ENCODE peak calls at places on chromosomes 11 and 22, in five cellular contexts. K is transverse colon; U is effector memory CD4-positive, alpha-beta T cell; H is SJSA1; O is endothelial cell of umbilical vein. G is an unnamed sample.

GRCh38 chr11:83427943-83428342 is 141.8 kb upstream of the CCDC90B start:
- DNase-seq in O (no peak), K (no peak), U (no peak), H (no peak), G (no peak)

GRCh38 chr11:129278586-129279319 is 86.6 kb upstream of the ARHGAP32 start:
- DNase-seq in K (peak; percentile 12), U (no peak), O (no peak), H (no peak), G (no peak)

GRCh38 chr11:67247946-67248550 is 18.2 kb upstream of the GRK2 start:
- DNase-seq in H (no peak), O (no peak), U (no peak), K (no peak), G (no peak)

GRCh38 chr11:114678125-114679036 is at the start of gene NXPE2:
- DNase-seq in H (peak; percentile 62), K (peak; percentile 76), O (no peak), U (no peak), G (no peak)

GRCh38 chr11:59267196-59267595 is 54.5 kb upstream of the MPEG1 start:
- DNase-seq in K (no peak), H (no peak), U (no peak), O (no peak), G (no peak)

GRCh38 chr22:50192056-50192824 is 6.5 kb downstream of the TRABD start:
- DNase-seq in O (no peak), K (no peak), H (no peak), U (no peak), G (peak; percentile 39)

GRCh38 chr11:15905334-15905733 is 451.0 kb downstream of the SOX6 start:
- DNase-seq in U (no peak), K (no peak), O (no peak), H (no peak), G (peak; percentile 76)

GRCh38 chr22:46389081-46389480 is 53.6 kb downstream of the TRMU start:
- DNase-seq in O (no peak), H (no peak), K (no peak), U (no peak), G (no peak)

GRCh38 chr11:109486129-109486528 is 64.1 kb downstream of the C11orf87 start:
- DNase-seq in U (no peak), H (no peak), K (no peak), O (no peak), G (no peak)

GRCh38 chr22:27580311-27580897 is 221.2 kb downstream of the MN1 start:
- DNase-seq in O (peak; percentile 18), H (no peak), K (no peak), U (no peak), G (no peak)

GRCh38 chr11:43735931-43736330 is 55.4 kb downstream of the HSD17B12 start:
- DNase-seq in K (no peak), O (no peak), U (no peak), H (no peak), G (no peak)
- H3K4me1 ChIP-seq in K (peaks cover 6% of the 10 kb centered on the region), O (no peaks in the 10 kb centered on the region), U (no peaks in the 10 kb centered on the region), H (peaks cover 30% of the 10 kb centered on the region), G (peaks cover 20% of the 10 kb centered on the region)

GRCh38 chr22:45337536-45337935 is 27.8 kb downstream of the FAM118A start:
- DNase-seq in H (no peak), O (no peak), U (no peak), K (no peak), G (no peak)
- H3K36me3 ChIP-seq in H (peaks cover 75% of the 10 kb centered on the region), O (peaks cover 3% of the 10 kb centered on the region), U (peaks cover 62% of the 10 kb centered on the region), K (peaks cover 32% of the 10 kb centered on the region), G (peaks cover 87% of the 10 kb centered on the region)

DNA sequence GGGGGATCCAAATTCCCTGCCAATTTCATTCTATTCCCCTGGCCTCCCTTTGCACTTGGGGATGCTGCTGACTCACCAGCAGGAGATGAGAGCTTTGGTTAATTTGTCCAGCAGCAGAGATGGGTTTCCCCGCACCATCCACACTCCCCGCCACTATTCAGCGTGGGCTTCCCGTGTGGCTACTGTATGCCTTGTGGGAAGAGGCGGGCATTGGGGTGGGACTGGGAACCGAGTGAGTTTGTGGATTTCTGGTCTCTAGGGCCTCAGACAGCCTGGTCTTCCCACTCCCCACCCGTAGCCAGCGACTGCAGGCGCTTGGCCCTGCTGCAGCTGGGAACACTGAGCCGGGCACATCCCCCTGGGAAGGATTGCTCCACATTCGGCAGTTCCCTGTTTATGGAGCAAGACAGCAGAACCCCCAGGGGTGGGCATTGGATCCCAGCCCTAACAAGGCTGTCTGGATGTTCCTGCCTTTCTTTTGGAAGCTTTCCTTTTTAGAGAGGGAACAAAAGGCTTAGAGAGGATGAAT is 23.4 kb downstream of the KIAA1671 start:
- DNase-seq in U (no peak), K (no peak), O (no peak), H (no peak), G (no peak)
- H3K4me3 ChIP-seq in U (no peak overlapping the region), K (no peak overlapping the region), O (no peak overlapping the region), H (no peak overlapping the region), G (no peak overlapping the region)

DNA sequence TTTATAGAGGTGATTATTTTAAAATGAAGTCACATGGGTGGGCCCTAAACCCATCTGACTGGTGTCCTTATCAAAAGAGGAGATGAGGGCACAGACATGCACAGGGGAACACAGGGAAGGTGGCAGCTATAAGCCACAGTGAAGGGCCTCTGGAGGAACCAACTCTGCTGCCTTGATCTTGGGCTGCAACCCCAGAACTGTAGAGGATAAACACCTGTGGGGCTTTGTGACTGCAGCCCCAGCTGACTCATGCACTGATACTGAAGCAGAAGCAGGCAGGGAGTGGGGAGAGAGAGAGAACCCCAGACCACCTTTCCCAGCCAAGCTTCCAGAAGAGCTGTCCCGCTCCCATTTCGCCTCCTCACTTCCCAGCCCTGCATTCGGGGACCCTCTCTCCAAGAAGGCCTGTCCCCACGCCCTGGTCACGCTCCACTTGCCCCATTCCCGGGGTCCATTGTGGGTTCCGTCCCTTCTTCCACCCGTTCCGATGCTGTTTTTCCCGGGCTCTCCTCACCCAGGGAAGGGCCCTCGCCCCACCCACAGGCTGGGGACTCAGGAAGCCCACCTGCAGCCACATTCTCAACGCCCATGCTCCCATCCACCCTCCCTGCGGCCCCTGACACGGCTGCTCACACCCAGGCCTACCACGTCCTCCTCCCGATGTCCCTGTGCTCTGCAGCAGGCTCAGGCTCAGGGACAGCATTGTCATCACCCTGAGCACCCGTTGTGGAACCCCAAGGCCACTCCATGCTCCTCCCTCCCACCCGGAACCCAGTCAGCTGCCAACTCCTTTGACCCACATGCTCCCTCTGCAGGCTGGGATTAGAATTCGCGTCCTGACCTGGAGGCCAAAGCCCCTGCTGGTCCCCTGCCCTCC is 90.8 kb upstream of the SHANK2 start:
- DNase-seq in K (peak; percentile 38), H (peak; percentile 29), O (no peak), U (no peak), G (peak; percentile 58)
- H3K4me1 ChIP-seq in K (no peaks in the 10 kb centered on the region), H (peaks cover 56% of the 10 kb centered on the region), O (no peaks in the 10 kb centered on the region), U (no peaks in the 10 kb centered on the region), G (no peaks in the 10 kb centered on the region)

GRCh38 chr11:133907841-133908241 is 48.9 kb downstream of the IGSF9B start:
- DNase-seq in U (no peak), O (no peak), K (no peak), H (no peak), G (no peak)
- H3K36me3 ChIP-seq in U (peaks cover 35% of the 10 kb centered on the region), O (no peaks in the 10 kb centered on the region), K (no peaks in the 10 kb centered on the region), H (no peaks in the 10 kb centered on the region), G (peaks cover 87% of the 10 kb centered on the region)

GRCh38 chr11:69009441-69010211 is 3.4 kb downstream of the MRGPRF start:
- DNase-seq in K (no peak), U (no peak), O (no peak), H (peak; percentile 98), G (no peak)
- H3K4me3 ChIP-seq in K (no peak overlapping the region), U (no peak overlapping the region), O (no peak overlapping the region), H (peak overlapping the region; percentile 1), G (peak overlapping the region; percentile 61)

GRCh38 chr11:122099345-122100045 is 16.5 kb downstream of the BLID start:
- DNase-seq in H (peak; percentile 54), O (peak; percentile 73), K (no peak), U (no peak), G (no peak)
- H3K4me1 ChIP-seq in H (peaks cover 35% of the 10 kb centered on the region), O (peaks cover 63% of the 10 kb centered on the region), K (no peaks in the 10 kb centered on the region), U (no peaks in the 10 kb centered on the region), G (peaks cover 9% of the 10 kb centered on the region)

GRCh38 chr11:62141111-62142042 is 17.6 kb downstream of the INCENP start:
- DNase-seq in U (no peak), H (no peak), O (no peak), K (no peak), G (peak; percentile 17)
- H3K36me3 ChIP-seq in U (peaks cover 34% of the 10 kb centered on the region), H (peaks cover 100% of the 10 kb centered on the region), O (peaks cover 29% of the 10 kb centered on the region), K (peaks cover 17% of the 10 kb centered on the region), G (peaks cover 56% of the 10 kb centered on the region)

GRCh38 chr22:40256501-40256900 is 78.8 kb downstream of the TNRC6B start:
- DNase-seq in O (no peak), U (no peak), H (no peak), K (no peak), G (no peak)

GRCh38 chr22:40261783-40262182 is 84.1 kb downstream of the TNRC6B start:
- DNase-seq in K (no peak), U (no peak), H (no peak), O (no peak), G (no peak)

GRCh38 chr22:40258463-40259046 is 80.8 kb downstream of the TNRC6B start:
- DNase-seq in H (no peak), O (peak; percentile 49), U (no peak), K (no peak), G (no peak)

GRCh38 chr22:40263191-40263590 is 83.1 kb upstream of the ADSL start:
- DNase-seq in H (no peak), U (no peak), O (peak; percentile 80), K (no peak), G (peak; percentile 46)

GRCh38 chr22:40257979-40258378 is 80.3 kb downstream of the TNRC6B start:
- DNase-seq in K (no peak), U (no peak), O (no peak), H (no peak), G (no peak)
- H3K4me3 ChIP-seq in K (no peak overlapping the region), U (no peak overlapping the region), O (no peak overlapping the region), H (no peak overlapping the region), G (no peak overlapping the region)

DNA sequence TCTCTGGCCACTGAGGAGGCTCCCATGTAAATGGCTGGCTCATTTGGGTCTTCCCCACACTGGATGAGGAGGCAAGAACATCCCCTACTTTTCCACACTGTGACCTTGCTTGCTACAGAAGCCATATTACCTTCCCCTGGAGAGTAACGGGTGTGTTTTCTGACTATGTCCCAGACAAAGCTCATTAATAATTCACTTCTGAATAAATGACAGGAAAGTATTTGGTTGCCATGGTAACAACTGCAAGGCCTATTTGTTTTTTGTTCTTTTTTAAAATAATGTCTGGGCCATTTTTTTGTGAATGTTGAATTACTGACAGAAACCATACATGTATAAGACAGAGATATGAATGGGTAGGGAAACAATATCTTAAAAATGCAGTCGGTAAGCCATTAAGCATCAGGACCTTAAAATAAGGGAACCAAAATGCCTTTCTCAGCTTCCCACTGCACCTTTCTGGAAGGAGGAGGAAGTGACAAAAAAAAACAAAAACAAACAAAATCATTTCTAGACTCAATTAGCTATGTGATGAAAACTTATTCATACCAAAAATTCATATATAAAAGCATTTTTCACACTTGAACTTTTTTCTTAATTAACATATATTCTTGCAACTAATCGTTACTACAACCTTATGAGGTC is 31.9 kb downstream of the SLC1A2 start:
- DNase-seq in K (no peak), H (no peak), O (no peak), U (no peak), G (no peak)
- H3K4me1 ChIP-seq in K (peaks cover 11% of the 10 kb centered on the region), H (peaks cover 23% of the 10 kb centered on the region), O (no peaks in the 10 kb centered on the region), U (peaks cover 4% of the 10 kb centered on the region), G (peaks cover 28% of the 10 kb centered on the region)

G was measured in stomach.